ENCODE peak calls at places on chromosomes 5 and 9, in eight cellular contexts. One of them, this sample, is unnamed.

GRCh38 chr5:98372351-98372750 is 401.1 kb upstream of the RGMB start:
- DNase-seq in NB4: no peak
- DNase-seq in brain microvascular endothelial cell: no peak
- DNase-seq in mesendoderm: no peak
- DNase-seq in fibroblast of lung: no peak
- DNase-seq in SK-N-SH: no peak
- DNase-seq in AG04450: peak
- DNase-seq in HFF-Myc: no peak
- DNase-seq in this sample: no peak

GRCh38 chr5:1936413-1936812 is 53.7 kb upstream of the IRX4 start:
- DNase-seq in SK-N-SH: no peak
- DNase-seq in HFF-Myc: no peak
- DNase-seq in AG04450: no peak
- DNase-seq in mesendoderm: peak
- DNase-seq in fibroblast of lung: no peak
- DNase-seq in NB4: no peak
- DNase-seq in brain microvascular endothelial cell: no peak
- DNase-seq in this sample: no peak

GRCh38 chr5:39459091-39459490 is 34.3 kb upstream of the DAB2 start:
- DNase-seq in mesendoderm: no peak
- DNase-seq in SK-N-SH: no peak
- DNase-seq in NB4: no peak
- DNase-seq in brain microvascular endothelial cell: no peak
- DNase-seq in AG04450: peak
- DNase-seq in HFF-Myc: peak
- DNase-seq in fibroblast of lung: peak
- DNase-seq in this sample: no peak

GRCh38 chr5:60207031-60207430 is 313.5 kb upstream of the PDE4D start:
- DNase-seq in SK-N-SH: no peak
- DNase-seq in HFF-Myc: no peak
- DNase-seq in fibroblast of lung: no peak
- DNase-seq in NB4: peak
- DNase-seq in mesendoderm: no peak
- DNase-seq in brain microvascular endothelial cell: no peak
- DNase-seq in AG04450: no peak
- DNase-seq in this sample: no peak

GRCh38 chr5:36422957-36423356 is 121.3 kb upstream of the RANBP3L start:
- DNase-seq in NB4: no peak
- DNase-seq in AG04450: no peak
- DNase-seq in HFF-Myc: no peak
- DNase-seq in brain microvascular endothelial cell: peak
- DNase-seq in fibroblast of lung: peak
- DNase-seq in SK-N-SH: no peak
- DNase-seq in mesendoderm: no peak
- DNase-seq in this sample: no peak

GRCh38 chr9:121718063-121718462 is 66.6 kb downstream of the DAB2IP start:
- DNase-seq in AG04450: no peak
- DNase-seq in HFF-Myc: peak
- DNase-seq in NB4: peak
- DNase-seq in brain microvascular endothelial cell: no peak
- DNase-seq in mesendoderm: no peak
- DNase-seq in fibroblast of lung: peak
- DNase-seq in SK-N-SH: peak
- DNase-seq in this sample: peak

GRCh38 chr5:169667896-169668674 is 31.0 kb downstream of the DOCK2 start:
- DNase-seq in AG04450: no peak
- DNase-seq in brain microvascular endothelial cell: no peak
- DNase-seq in mesendoderm: no peak
- DNase-seq in fibroblast of lung: peak
- DNase-seq in SK-N-SH: peak
- DNase-seq in HFF-Myc: no peak
- DNase-seq in NB4: no peak
- DNase-seq in this sample: no peak

GRCh38 chr9:89223398-89223977 is 44.9 kb upstream of the SHC3 start:
- DNase-seq in brain microvascular endothelial cell: no peak
- DNase-seq in AG04450: no peak
- DNase-seq in HFF-Myc: no peak
- DNase-seq in NB4: no peak
- DNase-seq in fibroblast of lung: no peak
- DNase-seq in mesendoderm: no peak
- DNase-seq in SK-N-SH: no peak
- DNase-seq in this sample: no peak

GRCh38 chr9:16484178-16484577 is 386.3 kb downstream of the BNC2 start:
- DNase-seq in HFF-Myc: no peak
- DNase-seq in AG04450: no peak
- DNase-seq in brain microvascular endothelial cell: no peak
- DNase-seq in fibroblast of lung: no peak
- DNase-seq in mesendoderm: no peak
- DNase-seq in NB4: no peak
- DNase-seq in SK-N-SH: peak
- DNase-seq in this sample: no peak

GRCh38 chr9:116951588-116952433 is 264.7 kb downstream of the TRIM32 start:
- DNase-seq in AG04450: peak
- DNase-seq in SK-N-SH: no peak
- DNase-seq in NB4: no peak
- DNase-seq in brain microvascular endothelial cell: peak
- DNase-seq in fibroblast of lung: peak
- DNase-seq in mesendoderm: no peak
- DNase-seq in HFF-Myc: peak
- DNase-seq in this sample: no peak

GRCh38 chr5:113264061-113264460 is 170.7 kb downstream of the TSSK1B start:
- DNase-seq in brain microvascular endothelial cell: peak
- DNase-seq in NB4: no peak
- DNase-seq in AG04450: peak
- DNase-seq in fibroblast of lung: peak
- DNase-seq in mesendoderm: no peak
- DNase-seq in SK-N-SH: no peak
- DNase-seq in HFF-Myc: no peak
- DNase-seq in this sample: no peak

GRCh38 chr5:66307647-66308257 is 163.7 kb downstream of the SREK1 start:
- DNase-seq in AG04450: peak
- DNase-seq in SK-N-SH: peak
- DNase-seq in mesendoderm: peak
- DNase-seq in fibroblast of lung: peak
- DNase-seq in brain microvascular endothelial cell: peak
- DNase-seq in NB4: peak
- DNase-seq in HFF-Myc: peak
- DNase-seq in this sample: no peak

GRCh38 chr9:90114641-90115040 is 509.8 kb downstream of the GADD45G start:
- DNase-seq in fibroblast of lung: peak
- DNase-seq in AG04450: no peak
- DNase-seq in brain microvascular endothelial cell: peak
- DNase-seq in NB4: no peak
- DNase-seq in mesendoderm: no peak
- DNase-seq in HFF-Myc: no peak
- DNase-seq in SK-N-SH: no peak
- DNase-seq in this sample: no peak

GRCh38 chr9:27549196-27549737 is 19.7 kb upstream of the MOB3B start:
- DNase-seq in AG04450: no peak
- DNase-seq in fibroblast of lung: no peak
- DNase-seq in brain microvascular endothelial cell: no peak
- DNase-seq in NB4: no peak
- DNase-seq in HFF-Myc: no peak
- DNase-seq in SK-N-SH: no peak
- DNase-seq in mesendoderm: no peak
- DNase-seq in this sample: no peak

GRCh38 chr9:35570709-35571108 is 34.4 kb upstream of the TESK1 start:
- DNase-seq in brain microvascular endothelial cell: no peak
- DNase-seq in mesendoderm: no peak
- DNase-seq in HFF-Myc: no peak
- DNase-seq in NB4: no peak
- DNase-seq in AG04450: no peak
- DNase-seq in fibroblast of lung: no peak
- DNase-seq in SK-N-SH: no peak
- DNase-seq in this sample: no peak

GRCh38 chr9:135030711-135031245 is 56.7 kb upstream of the OLFM1 start:
- DNase-seq in NB4: no peak
- DNase-seq in fibroblast of lung: no peak
- DNase-seq in AG04450: no peak
- DNase-seq in brain microvascular endothelial cell: no peak
- DNase-seq in SK-N-SH: no peak
- DNase-seq in mesendoderm: no peak
- DNase-seq in HFF-Myc: no peak
- DNase-seq in this sample: peak

GRCh38 chr5:113989913-113990305 is 372.0 kb upstream of the KCNN2 start:
- DNase-seq in brain microvascular endothelial cell: no peak
- DNase-seq in fibroblast of lung: peak
- DNase-seq in HFF-Myc: no peak
- DNase-seq in NB4: no peak
- DNase-seq in mesendoderm: no peak
- DNase-seq in AG04450: no peak
- DNase-seq in SK-N-SH: no peak
- DNase-seq in this sample: no peak

DNA sequence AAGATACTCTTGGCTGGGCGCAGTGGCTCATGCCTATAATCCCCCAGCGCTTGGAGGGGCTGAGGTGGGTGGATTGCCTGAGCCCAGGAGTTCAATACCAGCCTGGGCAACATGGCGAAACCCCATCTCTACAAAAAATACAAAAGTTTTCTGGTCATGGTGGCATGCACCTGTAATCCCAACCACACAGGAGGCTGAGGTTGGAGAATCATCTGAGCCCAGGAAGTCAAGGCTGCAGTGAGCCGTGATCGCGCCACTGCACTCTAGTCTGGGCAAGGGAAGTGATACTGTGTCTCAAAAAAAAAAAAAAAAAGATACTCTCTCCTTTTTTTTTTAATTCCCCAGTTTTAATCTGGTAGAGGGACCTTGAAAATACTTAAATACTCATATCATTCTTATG is 15.0 kb downstream of the ANKRD33B start:
- DNase-seq in mesendoderm: no peak
- DNase-seq in NB4: no peak
- DNase-seq in fibroblast of lung: no peak
- DNase-seq in brain microvascular endothelial cell: no peak
- DNase-seq in SK-N-SH: no peak
- DNase-seq in AG04450: no peak
- DNase-seq in HFF-Myc: no peak
- DNase-seq in this sample: no peak
- H3K4me3 ChIP-seq in mesendoderm: no peak
- H3K4me3 ChIP-seq in NB4: no peak
- H3K4me3 ChIP-seq in fibroblast of lung: no peak
- H3K4me3 ChIP-seq in brain microvascular endothelial cell: no peak
- H3K4me3 ChIP-seq in SK-N-SH: no peak
- H3K4me3 ChIP-seq in AG04450: no peak
- H3K4me3 ChIP-seq in HFF-Myc: no peak
- H3K4me3 ChIP-seq in this sample: no peak

DNA sequence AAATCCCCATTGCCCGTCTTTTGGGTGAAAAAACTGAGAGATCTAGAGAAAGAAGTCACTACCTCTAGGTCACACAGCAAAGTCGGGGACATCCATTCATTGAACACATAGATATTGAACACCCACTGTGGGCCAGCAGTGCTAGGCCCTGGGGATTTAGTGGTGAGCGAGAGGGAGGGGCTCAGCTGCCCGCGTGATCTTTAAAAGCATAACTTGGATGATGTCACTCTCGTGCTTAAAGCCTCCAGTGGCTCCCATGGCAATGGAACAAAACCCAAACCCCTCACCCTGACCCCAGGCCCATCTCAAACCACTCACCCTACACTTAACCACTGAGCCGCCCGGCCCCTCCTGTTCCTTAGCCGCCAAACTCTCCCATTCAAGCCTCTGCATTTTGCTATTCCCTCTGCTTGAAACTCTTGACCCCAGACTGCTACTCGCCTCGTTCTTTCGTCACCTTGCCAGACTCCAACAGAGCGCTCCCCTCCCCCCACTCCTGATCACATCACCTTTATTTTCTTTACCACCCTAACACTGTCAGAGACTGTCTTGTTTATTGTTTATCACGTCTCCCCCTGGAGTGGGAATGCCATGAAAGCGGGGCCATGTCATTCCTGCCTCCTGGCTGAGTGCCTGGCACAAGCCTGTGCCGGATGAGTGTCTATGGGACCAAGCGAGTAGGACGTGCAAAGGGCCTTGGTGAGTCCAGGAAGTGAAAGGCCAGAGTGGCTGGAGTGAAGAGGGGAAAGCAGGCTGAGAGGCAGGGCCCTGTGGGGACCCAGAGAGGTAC is 710 bp upstream of the PIP5KL1 start:
- DNase-seq in mesendoderm: peak
- DNase-seq in AG04450: no peak
- DNase-seq in SK-N-SH: peak
- DNase-seq in fibroblast of lung: peak
- DNase-seq in HFF-Myc: no peak
- DNase-seq in NB4: peak
- DNase-seq in brain microvascular endothelial cell: peak
- DNase-seq in this sample: peak
- H3K4me3 ChIP-seq in mesendoderm: no peak
- H3K4me3 ChIP-seq in AG04450: peak
- H3K4me3 ChIP-seq in SK-N-SH: peak
- H3K4me3 ChIP-seq in fibroblast of lung: peak
- H3K4me3 ChIP-seq in HFF-Myc: peak
- H3K4me3 ChIP-seq in NB4: no peak
- H3K4me3 ChIP-seq in brain microvascular endothelial cell: peak
- H3K4me3 ChIP-seq in this sample: peak

DNA sequence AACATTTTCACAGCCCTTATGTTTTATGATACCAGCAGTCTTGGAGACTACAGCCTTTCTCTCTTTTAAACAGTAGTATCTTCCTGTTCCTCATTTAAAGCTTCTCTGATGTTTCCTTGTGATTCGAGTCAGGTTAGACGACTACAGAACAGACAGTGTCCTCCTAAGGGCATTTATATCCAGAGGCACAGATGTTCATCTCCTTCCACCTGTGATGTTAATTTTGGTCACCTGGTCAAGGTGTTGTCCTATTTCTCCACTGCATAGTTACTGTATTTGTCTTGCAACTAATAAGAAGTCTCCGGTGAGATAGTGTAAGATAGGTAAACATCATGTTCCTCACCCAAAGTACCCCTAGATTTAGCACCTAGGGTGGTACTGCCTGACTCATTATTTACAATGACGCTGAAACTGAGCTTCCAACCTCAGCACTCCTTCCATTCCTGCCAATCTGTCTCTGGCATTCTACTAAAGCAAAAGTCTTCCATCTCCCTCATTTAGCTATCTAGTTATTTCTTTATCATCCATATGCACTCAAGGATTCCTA is 20.7 kb downstream of the TTC39B start:
- DNase-seq in HFF-Myc: no peak
- DNase-seq in AG04450: no peak
- DNase-seq in SK-N-SH: no peak
- DNase-seq in brain microvascular endothelial cell: no peak
- DNase-seq in mesendoderm: no peak
- DNase-seq in NB4: no peak
- DNase-seq in fibroblast of lung: no peak
- DNase-seq in this sample: no peak
- H3K4me3 ChIP-seq in HFF-Myc: no peak
- H3K4me3 ChIP-seq in AG04450: no peak
- H3K4me3 ChIP-seq in SK-N-SH: no peak
- H3K4me3 ChIP-seq in brain microvascular endothelial cell: no peak
- H3K4me3 ChIP-seq in mesendoderm: no peak
- H3K4me3 ChIP-seq in NB4: no peak
- H3K4me3 ChIP-seq in fibroblast of lung: no peak
- H3K4me3 ChIP-seq in this sample: no peak

DNA sequence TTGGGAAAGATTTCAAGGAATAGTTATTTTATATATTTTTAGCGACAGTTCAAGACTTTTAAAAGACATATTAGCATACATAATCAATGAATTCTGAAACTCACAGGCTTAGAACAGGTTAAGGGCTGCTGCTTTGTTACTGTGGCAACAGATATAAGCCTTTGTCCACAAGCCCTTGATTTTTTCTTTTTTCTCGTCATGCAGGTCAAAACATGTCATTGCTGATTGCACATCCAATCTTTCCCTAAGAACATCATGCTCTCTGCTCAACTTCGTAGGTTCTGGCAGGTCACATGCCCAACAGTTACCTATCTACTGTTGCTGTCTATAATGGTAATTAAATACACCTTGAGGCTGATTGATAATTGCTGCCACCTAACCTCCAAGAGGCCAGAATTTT is 172.5 kb upstream of the PTPRD start:
- DNase-seq in HFF-Myc: no peak
- DNase-seq in AG04450: no peak
- DNase-seq in SK-N-SH: no peak
- DNase-seq in fibroblast of lung: no peak
- DNase-seq in brain microvascular endothelial cell: no peak
- DNase-seq in NB4: no peak
- DNase-seq in mesendoderm: no peak
- DNase-seq in this sample: no peak
- H3K4me3 ChIP-seq in HFF-Myc: no peak
- H3K4me3 ChIP-seq in AG04450: no peak
- H3K4me3 ChIP-seq in SK-N-SH: no peak
- H3K4me3 ChIP-seq in fibroblast of lung: no peak
- H3K4me3 ChIP-seq in brain microvascular endothelial cell: no peak
- H3K4me3 ChIP-seq in NB4: no peak
- H3K4me3 ChIP-seq in mesendoderm: no peak
- H3K4me3 ChIP-seq in this sample: no peak